ENCODE peak calls at places on chromosomes 5 and 9, in four cellular contexts. One of them, this sample, is unnamed. For H3K4me1, the result is how much of the 10 kb centered on the place peaks cover.

GRCh38 chr9:128448746-128449145 is 7.1 kb upstream of the ODF2 start:
- DNase-seq in breast epithelium: no peak
- DNase-seq in thyroid gland: no peak
- DNase-seq in tibial artery: no peak
- DNase-seq in this sample: no peak

GRCh38 chr9:126275386-126276001 is 51.1 kb upstream of the MVB12B start:
- DNase-seq in breast epithelium: no peak
- DNase-seq in thyroid gland: peak
- DNase-seq in tibial artery: no peak
- DNase-seq in this sample: no peak

GRCh38 chr5:10977011-10977410 is 216.0 kb upstream of the DAP start:
- DNase-seq in breast epithelium: no peak
- DNase-seq in thyroid gland: no peak
- DNase-seq in tibial artery: peak
- DNase-seq in this sample: no peak

GRCh38 chr5:158967566-158967965 is 132.2 kb downstream of the EBF1 start:
- DNase-seq in breast epithelium: no peak
- DNase-seq in thyroid gland: no peak
- DNase-seq in tibial artery: no peak
- DNase-seq in this sample: no peak

GRCh38 chr5:57780306-57780958 is 297.8 kb upstream of the ACTBL2 start:
- DNase-seq in breast epithelium: no peak
- DNase-seq in thyroid gland: no peak
- DNase-seq in tibial artery: no peak
- DNase-seq in this sample: no peak

GRCh38 chr9:101311759-101312420 is 72.9 kb downstream of the BAAT start:
- DNase-seq in breast epithelium: no peak
- DNase-seq in thyroid gland: no peak
- DNase-seq in tibial artery: no peak
- DNase-seq in this sample: no peak

GRCh38 chr9:97811534-97812246 is 41.3 kb upstream of the FOXE1 start:
- DNase-seq in breast epithelium: no peak
- DNase-seq in thyroid gland: peak
- DNase-seq in tibial artery: no peak
- DNase-seq in this sample: no peak

GRCh38 chr9:137269231-137269772 is 8.2 kb upstream of the TOR4A start:
- DNase-seq in breast epithelium: no peak
- DNase-seq in thyroid gland: no peak
- DNase-seq in tibial artery: peak
- DNase-seq in this sample: peak

GRCh38 chr5:100790170-100790665 is 112.9 kb downstream of the ST8SIA4 start:
- DNase-seq in breast epithelium: no peak
- DNase-seq in thyroid gland: no peak
- DNase-seq in tibial artery: no peak
- DNase-seq in this sample: no peak

GRCh38 chr5:144028644-144029043 is 141.8 kb downstream of the YIPF5 start:
- DNase-seq in breast epithelium: no peak
- DNase-seq in thyroid gland: no peak
- DNase-seq in tibial artery: no peak
- DNase-seq in this sample: no peak

GRCh38 chr9:120136685-120137084 is 443.3 kb downstream of the CDK5RAP2 start:
- DNase-seq in breast epithelium: no peak
- DNase-seq in thyroid gland: no peak
- DNase-seq in tibial artery: no peak
- DNase-seq in this sample: no peak

GRCh38 chr9:99167694-99168093 is 54.0 kb downstream of the ALG2 start:
- DNase-seq in breast epithelium: no peak
- DNase-seq in thyroid gland: no peak
- DNase-seq in tibial artery: no peak
- DNase-seq in this sample: no peak

GRCh38 chr9:72527801-72528195 is 6.4 kb downstream of the TMC1 start:
- DNase-seq in breast epithelium: no peak
- DNase-seq in thyroid gland: no peak
- DNase-seq in tibial artery: no peak
- DNase-seq in this sample: no peak

GRCh38 chr5:144072518-144072927 is 97.9 kb downstream of the YIPF5 start:
- DNase-seq in breast epithelium: no peak
- DNase-seq in thyroid gland: no peak
- DNase-seq in tibial artery: no peak
- DNase-seq in this sample: no peak

GRCh38 chr5:6634327-6634713 is 1.1 kb downstream of the SRD5A1 start:
- DNase-seq in breast epithelium: no peak
- DNase-seq in thyroid gland: no peak
- DNase-seq in tibial artery: no peak
- DNase-seq in this sample: no peak

GRCh38 chr5:88895681-88896501 is 12.9 kb upstream of the MEF2C start:
- DNase-seq in breast epithelium: no peak
- DNase-seq in thyroid gland: no peak
- DNase-seq in tibial artery: no peak
- DNase-seq in this sample: no peak

GRCh38 chr9:131403493-131403773 is 9.5 kb downstream of the PRRC2B start:
- DNase-seq in breast epithelium: no peak
- DNase-seq in thyroid gland: no peak
- DNase-seq in tibial artery: no peak
- DNase-seq in this sample: no peak
- H3K4me1 ChIP-seq in breast epithelium: half or more
- H3K4me1 ChIP-seq in thyroid gland: half or more
- H3K4me1 ChIP-seq in tibial artery: half or more
- H3K4me1 ChIP-seq in this sample: under half

GRCh38 chr5:73814234-73814846 is 188.3 kb downstream of the ARHGEF28 start:
- DNase-seq in breast epithelium: no peak
- DNase-seq in thyroid gland: no peak
- DNase-seq in tibial artery: no peak
- DNase-seq in this sample: no peak

GRCh38 chr5:73820321-73820720 is 194.3 kb downstream of the ARHGEF28 start:
- DNase-seq in breast epithelium: no peak
- DNase-seq in thyroid gland: no peak
- DNase-seq in tibial artery: no peak
- DNase-seq in this sample: no peak

GRCh38 chr5:73815631-73816030 is 189.6 kb downstream of the ARHGEF28 start:
- DNase-seq in breast epithelium: no peak
- DNase-seq in thyroid gland: no peak
- DNase-seq in tibial artery: no peak
- DNase-seq in this sample: no peak

GRCh38 chr5:73818357-73818756 is 192.4 kb downstream of the ARHGEF28 start:
- DNase-seq in breast epithelium: no peak
- DNase-seq in thyroid gland: no peak
- DNase-seq in tibial artery: no peak
- DNase-seq in this sample: no peak

DNA sequence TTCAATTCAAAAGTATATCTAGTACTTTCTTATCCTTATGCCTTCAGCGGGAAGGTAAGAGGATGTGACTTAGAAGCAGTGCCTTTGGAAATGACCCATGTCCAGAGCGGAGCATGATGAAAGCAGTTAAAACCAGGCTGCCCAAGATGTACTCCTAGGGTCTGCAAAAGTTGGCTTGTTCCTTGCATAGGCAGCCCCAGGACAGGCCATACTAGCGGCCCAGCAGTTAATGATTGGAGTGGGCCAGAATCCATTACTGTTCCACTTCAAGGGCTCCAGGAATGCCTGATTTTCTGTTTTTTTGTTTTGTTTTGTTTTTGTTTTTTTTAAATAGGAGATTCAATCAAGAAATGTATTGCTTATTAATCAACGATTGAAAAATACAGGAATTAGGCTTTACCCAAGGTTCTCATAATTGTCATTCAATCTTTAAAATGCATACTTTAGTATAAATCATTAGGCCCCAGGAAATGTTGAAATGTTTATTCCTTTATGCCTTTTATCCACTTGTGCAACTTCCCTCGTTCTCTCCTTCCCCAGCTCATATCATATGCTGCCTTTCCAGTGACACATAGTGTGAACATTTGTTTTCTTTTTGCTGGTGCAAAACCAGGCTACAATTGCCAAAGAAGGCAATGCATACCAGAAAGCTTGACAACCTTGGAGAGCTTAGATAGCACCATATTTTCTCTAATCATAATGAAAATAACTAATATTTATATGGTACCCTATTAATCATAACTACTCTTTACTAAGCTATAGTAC is 190.8 kb downstream of the ARHGEF28 start:
- DNase-seq in breast epithelium: no peak
- DNase-seq in thyroid gland: no peak
- DNase-seq in tibial artery: no peak
- DNase-seq in this sample: no peak
- H3K4me1 ChIP-seq in breast epithelium: under half
- H3K4me1 ChIP-seq in thyroid gland: under half
- H3K4me1 ChIP-seq in tibial artery: under half
- H3K4me1 ChIP-seq in this sample: under half

GRCh38 chr5:149153751-149154610 is 12.7 kb downstream of the ABLIM3 start:
- DNase-seq in breast epithelium: no peak
- DNase-seq in thyroid gland: peak
- DNase-seq in tibial artery: peak
- DNase-seq in this sample: no peak
- H3K4me1 ChIP-seq in breast epithelium: under half
- H3K4me1 ChIP-seq in thyroid gland: under half
- H3K4me1 ChIP-seq in tibial artery: under half
- H3K4me1 ChIP-seq in this sample: under half

GRCh38 chr9:70392850-70393249 is 21.6 kb downstream of the KLF9 start:
- DNase-seq in breast epithelium: no peak
- DNase-seq in thyroid gland: no peak
- DNase-seq in tibial artery: no peak
- DNase-seq in this sample: no peak

GRCh38 chr9:70390922-70391321 is 23.5 kb downstream of the KLF9 start:
- DNase-seq in breast epithelium: no peak
- DNase-seq in thyroid gland: no peak
- DNase-seq in tibial artery: no peak
- DNase-seq in this sample: no peak

GRCh38 chr9:70389188-70389587 is 25.3 kb downstream of the KLF9 start:
- DNase-seq in breast epithelium: no peak
- DNase-seq in thyroid gland: no peak
- DNase-seq in tibial artery: no peak
- DNase-seq in this sample: no peak

GRCh38 chr9:70389642-70390266 is 24.7 kb downstream of the KLF9 start:
- DNase-seq in breast epithelium: no peak
- DNase-seq in thyroid gland: peak
- DNase-seq in tibial artery: no peak
- DNase-seq in this sample: no peak

GRCh38 chr9:70392189-70392588 is 22.3 kb downstream of the KLF9 start:
- DNase-seq in breast epithelium: no peak
- DNase-seq in thyroid gland: no peak
- DNase-seq in tibial artery: no peak
- DNase-seq in this sample: no peak
- H3K4me1 ChIP-seq in breast epithelium: under half
- H3K4me1 ChIP-seq in thyroid gland: half or more
- H3K4me1 ChIP-seq in tibial artery: under half
- H3K4me1 ChIP-seq in this sample: under half

This sample was measured in ovary.